ENCODE peak calls at places on chromosome X, in nine cellular contexts. W is stimulated activated naive CD4-positive, alpha-beta T cell; G is AG20443; J is fibroblast of mammary gland; L is ovary; Y is activated CD4-positive, alpha-beta T cell treated with anti-CD3 and anti-CD28 coated beads for 24 hours; T is kidney tubule cell; U is pons; Z is RPMI8226. C is an unnamed sample.

GRCh38 chrX:71935542-71935941 is 24.9 kb downstream of the NHSL2 start:
- DNase-seq in T (no peak), L (peak; percentile 48), U (peak; percentile 3), J (no peak), W (no peak), Z (no peak), G (no peak), Y (no peak), C (no peak)

GRCh38 chrX:65731684-65732289 is 64.3 kb downstream of the MSN start:
- DNase-seq in Z (no peak), G (no peak), U (no peak), L (no peak), W (no peak), J (no peak), T (no peak), Y (no peak), C (no peak)

GRCh38 chrX:13755254-13755653 is 20.7 kb downstream of the OFD1 start:
- DNase-seq in L (no peak), T (no peak), G (no peak), U (no peak), W (peak; percentile 7), J (no peak), Z (peak; percentile 32), Y (no peak), C (no peak)

GRCh38 chrX:129000797-129001196 is 522.5 kb downstream of the SMARCA1 start:
- DNase-seq in W (no peak), L (no peak), T (no peak), G (no peak), Z (no peak), Y (no peak), U (no peak), J (no peak), C (no peak)

GRCh38 chrX:131812847-131813825 is 210.0 kb upstream of the STK26 start:
- DNase-seq in W (peak; percentile 97), L (peak; percentile 77), U (peak; percentile 83), Y (peak; percentile 77), G (peak; percentile 36), J (peak; percentile 77), Z (peak; percentile 92), T (peak; percentile 81), C (peak; percentile 73)

GRCh38 chrX:22690116-22690515 is 309.6 kb upstream of the DDX53 start:
- DNase-seq in J (peak; percentile 38), Y (no peak), W (no peak), G (no peak), L (no peak), Z (no peak), U (no peak), T (no peak), C (no peak)

GRCh38 chrX:8204169-8204935 is 33.3 kb upstream of the VCX2 start:
- DNase-seq in T (peak; percentile 20), U (no peak), Y (no peak), Z (no peak), G (no peak), J (no peak), W (no peak), L (no peak), C (no peak)

GRCh38 chrX:107205770-107206696 is at the start of the genes DNAAF6 and NUP62CL:
- DNase-seq in U (peak; percentile 17), J (peak; percentile 7), T (peak; percentile 81), W (peak; percentile 66), L (peak; percentile 57), Z (peak; percentile 60), Y (peak; percentile 39), G (peak; percentile 10), C (peak; percentile 68)

GRCh38 chrX:72306851-72307645 is 1.3 kb upstream of the CITED1 start:
- DNase-seq in L (peak; percentile 47), U (peak; percentile 20), W (peak; percentile 26), T (peak; percentile 76), G (peak; percentile 59), J (peak; percentile 62), Y (no peak), Z (peak; percentile 73), C (peak; percentile 67)

GRCh38 chrX:7215842-7216241 is 67.9 kb upstream of the PUDP start:
- DNase-seq in L (no peak), J (peak; percentile 13), W (no peak), Z (no peak), T (peak; percentile 63), Y (no peak), G (peak; percentile 57), U (no peak), C (no peak)

GRCh38 chrX:108123591-108124366 is 32.2 kb downstream of the ATG4A start:
- DNase-seq in J (no peak), U (no peak), G (no peak), Y (no peak), W (no peak), L (no peak), Z (no peak), T (no peak), C (no peak)

GRCh38 chrX:8971116-8971515 is 62.8 kb downstream of the FAM9B start:
- DNase-seq in U (peak; percentile 54), G (peak; percentile 29), Z (peak; percentile 40), W (peak; percentile 51), L (no peak), T (peak; percentile 66), J (peak; percentile 62), Y (no peak), C (no peak)

GRCh38 chrX:68686684-68687045 is 39.2 kb downstream of the STARD8 start:
- DNase-seq in W (no peak), L (no peak), J (peak; percentile 45), T (no peak), U (no peak), G (no peak), Z (no peak), Y (no peak), C (no peak)

GRCh38 chrX:51891821-51892551 is 1.4 kb upstream of the MAGED1 start:
- DNase-seq in Z (no peak), J (peak; percentile 94), Y (no peak), L (peak; percentile 36), U (peak; percentile 73), G (peak; percentile 55), W (no peak), T (peak; percentile 31), C (no peak)

GRCh38 chrX:40938418-40938817 is 146.8 kb upstream of the USP9X start:
- DNase-seq in Y (no peak), Z (peak; percentile 5), U (no peak), G (peak; percentile 11), T (peak; percentile 32), J (peak; percentile 21), W (no peak), L (no peak), C (no peak)

GRCh38 chrX:106692425-106693075 is 34.0 kb upstream of the RNF128 start:
- DNase-seq in W (no peak), L (no peak), U (no peak), Z (no peak), J (no peak), Y (no peak), G (no peak), T (no peak), C (no peak)

GRCh38 chrX:150212672-150213480 is 150.2 kb upstream of the MAMLD1 start:
- DNase-seq in U (no peak), Z (no peak), Y (no peak), J (no peak), T (peak; percentile 15), G (peak; percentile 17), L (no peak), W (no peak), C (no peak)

GRCh38 chrX:68429216-68429615 is 4.1 kb downstream of the OPHN1 start:
- DNase-seq in W (no peak), Z (no peak), U (no peak), Y (no peak), G (no peak), J (peak; percentile 58), T (peak; percentile 76), L (no peak), C (no peak)

GRCh38 chrX:44903107-44903506 is 30.1 kb downstream of the KDM6A start:
- DNase-seq in L (no peak), W (no peak), T (peak; percentile 62), G (peak; percentile 15), J (peak; percentile 89), U (no peak), Y (no peak), Z (peak; percentile 47), C (no peak)

GRCh38 chrX:38458071-38458470 is 103.3 kb upstream of the TSPAN7 start:
- DNase-seq in W (no peak), T (no peak), G (no peak), Z (peak; percentile 31), U (peak; percentile 45), Y (no peak), J (peak; percentile 3), L (no peak), C (no peak)

GRCh38 chrX:136725446-136726104 is 55.2 kb downstream of the ARHGEF6 start:
- DNase-seq in W (no peak), U (no peak), Z (no peak), T (peak; percentile 33), Y (no peak), G (peak; percentile 66), J (peak; percentile 76), L (no peak), C (no peak)